ENCODE peak calls at places on chromosomes 7 and 10, in six cellular contexts. Z, L, H, R, B and O are unnamed samples.

GRCh38 chr7:44618754-44619153 is 12.3 kb downstream of the OGDH start:
- DNase-seq in Z (no peak), L (no peak), H (no peak), R (no peak), B (peak), O (no peak)

GRCh38 chr7:77269360-77270075 is 69.9 kb upstream of the FGL2 start:
- DNase-seq in Z (no peak), L (no peak), H (no peak), R (peak), B (peak), O (no peak)

GRCh38 chr7:153939654-153940053 is 112.5 kb upstream of the DPP6 start:
- DNase-seq in Z (no peak), L (no peak), H (no peak), R (no peak), B (no peak), O (no peak)

GRCh38 chr7:101378808-101379207 is 16.1 kb downstream of the COL26A1 start:
- DNase-seq in Z (no peak), L (no peak), H (peak), R (no peak), B (no peak), O (no peak)

GRCh38 chr10:65754112-65754511 is 1171.7 kb upstream of the LRRTM3 start:
- DNase-seq in Z (no peak), L (no peak), H (no peak), R (no peak), B (no peak), O (no peak)

GRCh38 chr10:11533328-11533781 is 78.1 kb downstream of the USP6NL start:
- DNase-seq in Z (no peak), L (no peak), H (peak), R (peak), B (no peak), O (no peak)

GRCh38 chr10:77586719-77587423 is 50.7 kb downstream of the KCNMA1 start:
- DNase-seq in Z (no peak), L (no peak), H (peak), R (peak), B (peak), O (peak)

GRCh38 chr10:4983615-4984216 is 19.9 kb downstream of the AKR1C2 start:
- DNase-seq in Z (no peak), L (no peak), H (no peak), R (no peak), B (no peak), O (no peak)

GRCh38 chr10:16856092-16856491 is 38.9 kb upstream of the RSU1 start:
- DNase-seq in Z (no peak), L (no peak), H (no peak), R (no peak), B (no peak), O (no peak)

GRCh38 chr7:51253157-51253556 is 63.5 kb downstream of the COBL start:
- DNase-seq in Z (no peak), L (no peak), H (no peak), R (no peak), B (no peak), O (peak)

GRCh38 chr7:1561036-1561940 is 5.3 kb upstream of the TMEM184A start:
- DNase-seq in Z (no peak), L (no peak), H (no peak), R (no peak), B (no peak), O (no peak)

GRCh38 chr10:33661580-33662269 is 327.3 kb upstream of the NRP1 start:
- DNase-seq in Z (peak), L (no peak), H (peak), R (no peak), B (peak), O (peak)

GRCh38 chr10:112283100-112283499 is at the start of gene TECTB:
- DNase-seq in Z (no peak), L (no peak), H (no peak), R (no peak), B (no peak), O (no peak)

GRCh38 chr7:149237502-149237901 is 1.9 kb upstream of the ZNF212 start:
- DNase-seq in Z (no peak), L (no peak), H (no peak), R (no peak), B (no peak), O (no peak)

GRCh38 chr7:88480901-88481300 is 174.2 kb upstream of the STEAP4 start:
- DNase-seq in Z (no peak), L (no peak), H (no peak), R (no peak), B (peak), O (no peak)

GRCh38 chr7:74527842-74528241 is 74.1 kb downstream of the GTF2IRD1 start:
- DNase-seq in Z (no peak), L (no peak), H (no peak), R (no peak), B (peak), O (no peak)

GRCh38 chr7:97844036-97844435 is 28.2 kb downstream of the ASNS start:
- DNase-seq in Z (no peak), L (no peak), H (peak), R (peak), B (no peak), O (no peak)

GRCh38 chr7:149293338-149293737 is 31.3 kb downstream of the ZNF783 start:
- DNase-seq in Z (no peak), L (no peak), H (no peak), R (no peak), B (no peak), O (no peak)

GRCh38 chr7:70566659-70567058 is 565.3 kb upstream of the GALNT17 start:
- DNase-seq in Z (no peak), L (no peak), H (no peak), R (no peak), B (no peak), O (no peak)

GRCh38 chr10:132397036-132397541 is at the start of gene PWWP2B:
- DNase-seq in Z (no peak), L (peak), H (peak), R (peak), B (peak), O (no peak)

GRCh38 chr10:132394936-132395703 is 1.9 kb upstream of the PWWP2B start:
- DNase-seq in Z (no peak), L (no peak), H (no peak), R (no peak), B (peak), O (no peak)

GRCh38 chr10:132396495-132397035 is 435 bp upstream of the PWWP2B start:
- DNase-seq in Z (no peak), L (peak), H (peak), R (peak), B (peak), O (peak)

GRCh38 chr10:132394201-132394811 is 2.7 kb upstream of the PWWP2B start:
- DNase-seq in Z (no peak), L (no peak), H (no peak), R (no peak), B (peak), O (no peak)

DNA sequence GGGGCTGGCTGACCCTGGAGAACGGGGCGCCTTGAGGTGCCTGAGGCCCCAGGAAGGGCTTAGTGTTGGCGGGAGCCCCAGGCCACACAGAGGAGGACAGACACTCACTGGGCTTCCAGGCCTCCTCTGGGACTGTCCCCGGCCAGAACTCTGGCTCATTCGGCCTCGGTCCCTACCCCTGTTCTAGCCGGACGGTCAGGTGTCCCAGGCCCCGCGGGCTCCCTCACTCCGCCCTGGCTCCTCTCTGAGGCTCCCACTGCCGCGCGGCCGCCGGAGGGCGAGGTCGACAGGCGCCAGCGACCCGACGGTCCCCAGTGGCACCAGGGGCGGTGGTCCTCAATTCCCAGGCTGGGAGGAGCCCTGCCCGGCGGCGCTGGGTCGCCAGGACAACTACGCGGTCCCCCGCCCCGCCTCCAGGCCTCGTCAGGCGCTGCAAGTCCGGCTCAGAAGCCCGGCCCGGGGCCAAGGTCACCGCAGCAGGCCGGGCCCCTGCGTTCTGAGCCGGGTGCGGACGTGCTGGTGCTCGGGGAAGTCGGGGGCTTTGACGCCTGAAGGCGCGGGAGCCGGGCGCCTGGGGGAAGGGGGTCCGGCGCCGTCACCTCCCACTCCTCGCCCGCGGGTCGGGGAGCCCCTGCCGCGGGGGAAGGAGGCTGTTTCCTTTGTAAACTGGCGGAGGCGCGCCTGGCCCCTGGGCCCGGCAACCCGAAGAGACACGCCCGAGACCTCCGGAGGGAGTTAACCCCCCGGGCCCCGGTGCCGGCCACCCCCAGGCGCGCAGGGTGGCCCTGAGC is 1.1 kb upstream of the PWWP2B start:
- DNase-seq in Z (no peak), L (no peak), H (peak), R (no peak), B (peak), O (peak)
- H3K27ac ChIP-seq in Z (peak), L (peak), H (no peak), R (no peak), B (peak), O (peak)

GRCh38 chr7:130902755-130903357 is 168.8 kb upstream of the KLF14 start:
- DNase-seq in Z (no peak), L (no peak), H (no peak), R (peak), B (no peak), O (no peak)
- H3K27ac ChIP-seq in Z (peak), L (no peak), H (peak), R (peak), B (peak), O (peak)

GRCh38 chr7:112176241-112176640 is 30.0 kb downstream of the DOCK4 start:
- DNase-seq in Z (no peak), L (no peak), H (no peak), R (no peak), B (no peak), O (no peak)

GRCh38 chr7:112182749-112183148 is 23.4 kb downstream of the DOCK4 start:
- DNase-seq in Z (no peak), L (no peak), H (no peak), R (no peak), B (peak), O (no peak)

GRCh38 chr7:112183266-112183665 is 22.9 kb downstream of the DOCK4 start:
- DNase-seq in Z (no peak), L (no peak), H (no peak), R (no peak), B (no peak), O (no peak)

GRCh38 chr7:112176693-112177415 is 29.3 kb downstream of the DOCK4 start:
- DNase-seq in Z (no peak), L (no peak), H (no peak), R (no peak), B (no peak), O (no peak)

GRCh38 chr7:112180223-112180622 is 26.0 kb downstream of the DOCK4 start:
- DNase-seq in Z (no peak), L (no peak), H (no peak), R (no peak), B (no peak), O (no peak)
- H3K27ac ChIP-seq in Z (no peak), L (no peak), H (no peak), R (no peak), B (no peak), O (no peak)

DNA sequence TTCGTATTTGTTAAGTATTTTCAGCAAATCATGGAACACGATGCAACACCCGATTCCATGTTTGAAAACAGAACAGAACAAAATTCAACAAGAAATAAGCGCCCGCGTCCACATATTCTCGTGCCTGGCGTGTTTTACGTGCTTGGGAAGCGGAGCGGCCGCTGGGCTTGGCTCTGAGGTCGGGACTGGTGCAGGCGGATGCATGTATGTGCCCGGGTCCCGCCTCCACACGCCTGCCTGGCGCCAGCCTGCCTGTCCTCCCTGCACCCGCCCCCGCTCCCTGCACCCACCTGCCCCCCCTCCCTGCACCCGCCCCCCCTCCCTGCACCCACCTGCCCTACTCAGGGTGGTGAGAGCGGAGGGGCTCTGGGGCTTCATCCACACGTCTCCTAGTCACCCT is 454.5 kb downstream of the DNAJB6 start:
- DNase-seq in Z (no peak), L (no peak), H (no peak), R (no peak), B (no peak), O (no peak)
- H3K27ac ChIP-seq in Z (no peak), L (no peak), H (no peak), R (no peak), B (no peak), O (no peak)

GRCh38 chr7:37251222-37251621 is 197.4 kb downstream of the ELMO1 start:
- DNase-seq in Z (no peak), L (no peak), H (no peak), R (no peak), B (no peak), O (no peak)

GRCh38 chr7:37245544-37245943 is 203.1 kb downstream of the ELMO1 start:
- DNase-seq in Z (no peak), L (no peak), H (no peak), R (no peak), B (no peak), O (peak)

GRCh38 chr7:37247881-37248280 is 200.8 kb downstream of the ELMO1 start:
- DNase-seq in Z (no peak), L (no peak), H (peak), R (peak), B (no peak), O (peak)

DNA sequence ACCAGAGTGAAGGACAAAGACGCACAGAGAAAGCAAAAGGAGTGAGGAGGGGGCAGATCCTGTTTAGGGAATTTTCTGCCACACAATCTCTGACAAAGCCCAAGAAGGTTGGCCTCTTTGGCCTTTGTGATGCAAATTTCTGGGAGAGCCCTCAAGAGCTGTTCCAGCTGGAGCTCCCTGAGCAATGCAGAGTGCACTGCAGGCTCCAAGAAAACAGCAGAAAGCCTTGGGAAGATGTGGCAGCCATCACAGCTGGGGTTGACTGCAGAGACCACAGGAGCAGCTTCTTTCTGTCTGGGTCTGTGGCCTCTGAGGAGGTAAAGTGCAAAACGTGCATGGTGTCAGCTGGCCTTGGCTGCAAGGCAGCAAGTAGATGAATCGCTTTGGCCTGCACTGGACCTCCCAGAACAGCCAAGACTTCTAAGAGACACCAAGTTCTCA is 200.2 kb downstream of the ELMO1 start:
- DNase-seq in Z (no peak), L (no peak), H (no peak), R (no peak), B (no peak), O (peak)
- H3K27ac ChIP-seq in Z (no peak), L (no peak), H (no peak), R (no peak), B (no peak), O (peak)

DNA sequence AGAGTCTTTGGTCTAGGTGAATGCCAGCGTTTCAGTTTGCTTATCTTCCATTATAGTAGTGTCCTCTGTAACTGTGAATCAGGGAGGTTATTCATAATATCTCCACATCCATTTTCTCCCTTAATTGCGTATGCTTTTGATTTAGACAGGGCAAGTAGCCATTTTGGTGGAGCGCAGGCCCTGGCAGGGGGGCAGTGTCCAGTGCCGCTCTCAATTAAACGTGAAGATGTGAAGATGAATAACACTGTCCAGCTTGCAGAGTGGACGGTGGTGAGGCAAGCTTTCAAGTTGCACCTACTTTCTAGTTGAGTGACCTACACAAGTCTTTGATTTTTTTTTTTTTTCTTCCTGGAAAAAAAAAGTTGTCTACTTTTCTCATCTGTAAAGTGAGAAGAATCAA is 4.5 kb downstream of the TSPAN14 start:
- DNase-seq in Z (no peak), L (no peak), H (peak), R (no peak), B (no peak), O (no peak)
- H3K27ac ChIP-seq in Z (peak), L (peak), H (peak), R (no peak), B (peak), O (peak)

GRCh38 chr7:55306331-55306730 is 58.8 kb upstream of the LANCL2 start:
- DNase-seq in Z (no peak), L (no peak), H (peak), R (peak), B (no peak), O (no peak)

GRCh38 chr7:55307123-55307916 is 57.8 kb upstream of the LANCL2 start:
- DNase-seq in Z (no peak), L (no peak), H (peak), R (peak), B (no peak), O (no peak)

GRCh38 chr7:55310626-55311025 is 54.5 kb upstream of the LANCL2 start:
- DNase-seq in Z (no peak), L (no peak), H (no peak), R (no peak), B (no peak), O (no peak)

GRCh38 chr7:55308186-55308929 is 56.8 kb upstream of the LANCL2 start:
- DNase-seq in Z (no peak), L (no peak), H (peak), R (peak), B (no peak), O (no peak)

GRCh38 chr7:55309040-55309991 is 55.8 kb upstream of the LANCL2 start:
- DNase-seq in Z (no peak), L (no peak), H (no peak), R (no peak), B (peak), O (no peak)
- H3K27ac ChIP-seq in Z (no peak), L (no peak), H (no peak), R (no peak), B (no peak), O (no peak)